ENCODE peak calls at places on chromosome 20, in four cellular contexts. One of them, this sample, is unnamed.

GRCh38 chr20:2749343-2749950 is 51.0 kb downstream of the CPXM1 start:
- DNase-seq in GM12865: no peak
- DNase-seq in heart right ventricle: no peak
- DNase-seq in GM20000: no peak
- DNase-seq in this sample: no peak

GRCh38 chr20:59007758-59008511 is 881 bp upstream of the CTSZ start:
- DNase-seq in GM12865: peak
- DNase-seq in GM20000: peak
- DNase-seq in heart right ventricle: peak
- DNase-seq in this sample: no peak

GRCh38 chr20:53735536-53736050 is 142.0 kb upstream of the ZNF217 start:
- DNase-seq in heart right ventricle: no peak
- DNase-seq in GM20000: no peak
- DNase-seq in GM12865: peak
- DNase-seq in this sample: no peak

GRCh38 chr20:2890743-2891142 is 17.5 kb downstream of the PTPRA start:
- DNase-seq in GM20000: no peak
- DNase-seq in GM12865: no peak
- DNase-seq in heart right ventricle: no peak
- DNase-seq in this sample: no peak

GRCh38 chr20:35681953-35682352 is 17.2 kb downstream of the NFS1 start:
- DNase-seq in GM12865: no peak
- DNase-seq in heart right ventricle: no peak
- DNase-seq in GM20000: no peak
- DNase-seq in this sample: no peak

GRCh38 chr20:53574819-53575218 is 18.8 kb downstream of the ZNF217 start:
- DNase-seq in GM12865: no peak
- DNase-seq in heart right ventricle: no peak
- DNase-seq in GM20000: no peak
- DNase-seq in this sample: no peak

GRCh38 chr20:35478804-35479472 is 23.5 kb downstream of the CEP250 start:
- DNase-seq in GM12865: peak
- DNase-seq in GM20000: no peak
- DNase-seq in heart right ventricle: no peak
- DNase-seq in this sample: peak

GRCh38 chr20:52001999-52002666 is 189.4 kb downstream of the ZFP64 start:
- DNase-seq in GM12865: no peak
- DNase-seq in heart right ventricle: no peak
- DNase-seq in GM20000: no peak
- DNase-seq in this sample: no peak

GRCh38 chr20:19265646-19266374 is 53.4 kb downstream of the SLC24A3 start:
- DNase-seq in heart right ventricle: no peak
- DNase-seq in GM20000: peak
- DNase-seq in GM12865: peak
- DNase-seq in this sample: no peak

GRCh38 chr20:45934046-45934586 is 367 bp upstream of the PCIF1 start:
- DNase-seq in heart right ventricle: peak
- DNase-seq in GM20000: peak
- DNase-seq in GM12865: peak
- DNase-seq in this sample: peak

GRCh38 chr20:34967421-34967820 is 11.8 kb downstream of the MYH7B start:
- DNase-seq in GM12865: no peak
- DNase-seq in heart right ventricle: no peak
- DNase-seq in GM20000: no peak
- DNase-seq in this sample: no peak

GRCh38 chr20:48454721-48455490 is 372.9 kb downstream of the PREX1 start:
- DNase-seq in heart right ventricle: no peak
- DNase-seq in GM12865: no peak
- DNase-seq in GM20000: no peak
- DNase-seq in this sample: no peak

GRCh38 chr20:35776513-35777101 is 4.8 kb downstream of the PHF20 start:
- DNase-seq in GM12865: no peak
- DNase-seq in heart right ventricle: peak
- DNase-seq in GM20000: no peak
- DNase-seq in this sample: peak

GRCh38 chr20:9053108-9053507 is 15.8 kb upstream of the PLCB4 start:
- DNase-seq in GM20000: no peak
- DNase-seq in heart right ventricle: no peak
- DNase-seq in GM12865: no peak
- DNase-seq in this sample: no peak

GRCh38 chr20:11332376-11332775 is 585.3 kb upstream of the BTBD3 start:
- DNase-seq in heart right ventricle: no peak
- DNase-seq in GM20000: no peak
- DNase-seq in GM12865: no peak
- DNase-seq in this sample: no peak

GRCh38 chr20:39706089-39706721 is 744.1 kb downstream of the DHX35 start:
- DNase-seq in GM20000: no peak
- DNase-seq in heart right ventricle: peak
- DNase-seq in GM12865: no peak
- DNase-seq in this sample: no peak

GRCh38 chr20:40431611-40432010 is 257.4 kb downstream of the MAFB start:
- DNase-seq in heart right ventricle: no peak
- DNase-seq in GM20000: no peak
- DNase-seq in GM12865: no peak
- DNase-seq in this sample: no peak

GRCh38 chr20:31676534-31677030 is 38.9 kb downstream of the COX4I2 start:
- DNase-seq in GM20000: no peak
- DNase-seq in GM12865: no peak
- DNase-seq in heart right ventricle: no peak
- DNase-seq in this sample: no peak

GRCh38 chr20:6122873-6123649 is at the start of gene FERMT1:
- DNase-seq in heart right ventricle: peak
- DNase-seq in GM20000: peak
- DNase-seq in GM12865: peak
- DNase-seq in this sample: peak

GRCh38 chr20:17663486-17663885 is 18.6 kb downstream of the RRBP1 start:
- DNase-seq in heart right ventricle: no peak
- DNase-seq in GM20000: no peak
- DNase-seq in GM12865: no peak
- DNase-seq in this sample: no peak